ENCODE peak calls at places on chromosome 3, in nine cellular contexts. L is trophoblast cell, Q is transverse colon, U is lower lobe of right lung, R is H1, V is hepatocyte, I is Peyer's patch, M is uterus, B is colonic mucosa. E is an unnamed sample.

GRCh38 chr3:57068437-57069089 is 8.1 kb downstream of the SPATA12 start:
- DNase-seq in L (no peak), Q (peak; percentile 28), U (no peak), R (no peak), V (peak; percentile 63), I (peak; percentile 74), M (peak; percentile 77), B (peak; percentile 55), E (no peak)

GRCh38 chr3:100089802-100090668 is 24.3 kb downstream of the FILIP1L start:
- DNase-seq in L (peak; percentile 55), Q (no peak), U (no peak), R (no peak), V (peak; percentile 65), I (no peak), M (peak; percentile 74), B (no peak), E (peak; percentile 49)

GRCh38 chr3:172138031-172138538 is 98.7 kb downstream of the FNDC3B start:
- DNase-seq in L (no peak), Q (no peak), U (no peak), R (no peak), V (no peak), I (no peak), M (no peak), B (no peak), E (no peak)

GRCh38 chr3:79255696-79256095 is 512.1 kb downstream of the ROBO1 start:
- DNase-seq in L (no peak), Q (no peak), U (no peak), R (no peak), V (no peak), I (no peak), M (no peak), B (no peak), E (no peak)

GRCh38 chr3:148625145-148625736 is 72.5 kb upstream of the AGTR1 start:
- DNase-seq in L (no peak), Q (no peak), U (no peak), R (no peak), V (no peak), I (no peak), M (no peak), B (no peak), E (no peak)

GRCh38 chr3:194084284-194084683 is 51.7 kb upstream of the HES1 start:
- DNase-seq in L (no peak), Q (no peak), U (no peak), R (no peak), V (no peak), I (peak; percentile 59), M (no peak), B (no peak), E (no peak)

GRCh38 chr3:190586631-190587000 is 72.7 kb downstream of the IL1RAP start:
- DNase-seq in L (peak; percentile 95), Q (no peak), U (no peak), R (no peak), V (peak; percentile 25), I (no peak), M (no peak), B (no peak), E (no peak)

GRCh38 chr3:127887321-127887720 is 27.7 kb upstream of the KBTBD12 start:
- DNase-seq in L (no peak), Q (no peak), U (no peak), R (no peak), V (no peak), I (no peak), M (no peak), B (no peak), E (no peak)

GRCh38 chr3:33439421-33440327 is 531 bp downstream of the UBP1 start:
- DNase-seq in L (peak; percentile 46), Q (peak; percentile 56), U (peak; percentile 81), R (peak; percentile 60), V (peak; percentile 90), I (peak; percentile 72), M (peak; percentile 47), B (peak; percentile 55), E (peak; percentile 36)

GRCh38 chr3:78666458-78666800 is 1101.4 kb downstream of the ROBO1 start:
- DNase-seq in L (no peak), Q (no peak), U (no peak), R (no peak), V (peak; percentile 9), I (no peak), M (no peak), B (no peak), E (no peak)

GRCh38 chr3:24377218-24377993 is 117.2 kb downstream of the THRB start:
- DNase-seq in L (peak; percentile 53), Q (no peak), U (no peak), R (no peak), V (no peak), I (no peak), M (no peak), B (no peak), E (no peak)

GRCh38 chr3:52233108-52233591 is 5.8 kb downstream of the TWF2 start:
- DNase-seq in L (no peak), Q (no peak), U (peak; percentile 30), R (no peak), V (no peak), I (no peak), M (no peak), B (no peak), E (no peak)

GRCh38 chr3:155664922-155665695 is 79.8 kb downstream of the PLCH1 start:
- DNase-seq in L (no peak), Q (peak; percentile 52), U (no peak), R (no peak), V (peak; percentile 57), I (peak; percentile 74), M (peak; percentile 80), B (peak; percentile 67), E (no peak)

GRCh38 chr3:62335196-62335595 is 38.2 kb downstream of the FEZF2 start:
- DNase-seq in L (no peak), Q (no peak), U (no peak), R (no peak), V (no peak), I (no peak), M (no peak), B (no peak), E (no peak)

GRCh38 chr3:183252973-183253363 is at the start of gene B3GNT5:
- DNase-seq in L (peak; percentile 95), Q (peak; percentile 90), U (peak; percentile 90), R (no peak), V (peak; percentile 92), I (peak; percentile 92), M (peak; percentile 49), B (peak; percentile 92), E (no peak)

GRCh38 chr3:172104471-172105072 is 65.2 kb downstream of the FNDC3B start:
- DNase-seq in L (no peak), Q (no peak), U (no peak), R (no peak), V (no peak), I (no peak), M (no peak), B (no peak), E (no peak)

GRCh38 chr3:4949659-4950058 is 29.6 kb upstream of the BHLHE40 start:
- DNase-seq in L (no peak), Q (no peak), U (no peak), R (no peak), V (no peak), I (no peak), M (no peak), B (no peak), E (no peak)
- H3K4me1 ChIP-seq in L (no peaks in the 10 kb centered on the region), Q (no peaks in the 10 kb centered on the region), U (peaks cover 7% of the 10 kb centered on the region), R (no peaks in the 10 kb centered on the region), V (no peaks in the 10 kb centered on the region), I (no peaks in the 10 kb centered on the region), M (no peaks in the 10 kb centered on the region), B (no peaks in the 10 kb centered on the region), E (no peaks in the 10 kb centered on the region)

GRCh38 chr3:197507081-197507480 is 48.7 kb downstream of the BDH1 start:
- DNase-seq in L (no peak), Q (no peak), U (no peak), R (no peak), V (no peak), I (no peak), M (no peak), B (no peak), E (no peak)
- H3K4me1 ChIP-seq in L (peaks cover 6% of the 10 kb centered on the region), Q (peaks cover 43% of the 10 kb centered on the region), U (peaks cover 9% of the 10 kb centered on the region), R (peaks cover 7% of the 10 kb centered on the region), V (peaks cover 35% of the 10 kb centered on the region), I (no peaks in the 10 kb centered on the region), M (no peaks in the 10 kb centered on the region), B (no peaks in the 10 kb centered on the region), E (peaks cover 39% of the 10 kb centered on the region)

GRCh38 chr3:43481325-43481860 is 140.4 kb downstream of the ANO10 start:
- DNase-seq in L (no peak), Q (no peak), U (no peak), R (no peak), V (no peak), I (no peak), M (no peak), B (no peak), E (no peak)
- H3K4me1 ChIP-seq in L (peaks cover 2% of the 10 kb centered on the region), Q (no peaks in the 10 kb centered on the region), U (no peaks in the 10 kb centered on the region), R (peaks cover 2% of the 10 kb centered on the region), V (no peaks in the 10 kb centered on the region), I (no peaks in the 10 kb centered on the region), M (no peaks in the 10 kb centered on the region), B (no peaks in the 10 kb centered on the region), E (no peaks in the 10 kb centered on the region)

DNA sequence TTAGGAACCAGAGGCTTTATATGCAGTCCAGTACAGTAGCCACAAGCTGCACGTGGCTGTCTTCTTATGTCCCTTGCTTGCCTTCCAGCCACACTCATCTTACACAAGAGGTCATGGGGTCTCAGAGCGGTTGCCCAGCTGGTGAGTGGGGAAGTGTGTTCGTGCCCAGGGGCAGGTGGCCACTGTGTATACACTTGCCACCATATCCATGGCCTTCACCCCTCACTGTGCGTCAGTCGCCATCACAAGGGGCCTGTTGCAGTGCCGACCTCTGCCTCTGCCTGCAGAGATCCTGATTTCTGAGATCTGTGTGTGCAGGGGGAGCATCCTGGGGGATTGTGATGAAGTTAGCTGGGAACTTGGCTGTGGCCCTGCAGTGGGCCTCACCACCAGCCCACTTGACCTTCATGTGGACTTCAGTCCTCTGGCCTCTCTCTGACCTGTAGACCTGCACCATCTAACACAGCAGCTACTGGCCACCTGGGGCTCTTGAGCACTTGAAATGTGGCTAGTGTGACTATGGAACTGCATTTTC is 43.1 kb upstream of the SACM1L start:
- DNase-seq in L (no peak), Q (peak; percentile 43), U (peak; percentile 81), R (no peak), V (no peak), I (peak; percentile 61), M (no peak), B (no peak), E (no peak)
- H3K4me1 ChIP-seq in L (no peaks in the 10 kb centered on the region), Q (peaks cover 42% of the 10 kb centered on the region), U (peaks cover 65% of the 10 kb centered on the region), R (no peaks in the 10 kb centered on the region), V (peaks cover 17% of the 10 kb centered on the region), I (no peaks in the 10 kb centered on the region), M (peaks cover 4% of the 10 kb centered on the region), B (peaks cover 6% of the 10 kb centered on the region), E (no peaks in the 10 kb centered on the region)

GRCh38 chr3:123347691-123348264 is 101.1 kb downstream of the ADCY5 start:
- DNase-seq in L (no peak), Q (no peak), U (no peak), R (no peak), V (no peak), I (no peak), M (no peak), B (no peak), E (no peak)
- H3K4me1 ChIP-seq in L (peaks cover 26% of the 10 kb centered on the region), Q (peaks cover 9% of the 10 kb centered on the region), U (no peaks in the 10 kb centered on the region), R (peaks cover 5% of the 10 kb centered on the region), V (no peaks in the 10 kb centered on the region), I (no peaks in the 10 kb centered on the region), M (no peaks in the 10 kb centered on the region), B (no peaks in the 10 kb centered on the region), E (peaks cover 2% of the 10 kb centered on the region)

GRCh38 chr3:185781759-185782158 is 43.1 kb downstream of the IGF2BP2 start:
- DNase-seq in L (no peak), Q (no peak), U (no peak), R (no peak), V (no peak), I (no peak), M (no peak), B (no peak), E (no peak)
- H3K4me1 ChIP-seq in L (peaks cover 10% of the 10 kb centered on the region), Q (no peaks in the 10 kb centered on the region), U (no peaks in the 10 kb centered on the region), R (peaks cover 7% of the 10 kb centered on the region), V (peaks cover 26% of the 10 kb centered on the region), I (no peaks in the 10 kb centered on the region), M (no peaks in the 10 kb centered on the region), B (no peaks in the 10 kb centered on the region), E (no peaks in the 10 kb centered on the region)